ENCODE peak calls at places on chromosomes 16 and 17, in nine cellular contexts. F is HCT116; Z is SJCRH30; I is CD8-positive, alpha-beta T cell; M is GM23338; P is IMR-90; A is testis; E is astrocyte; K is foreskin keratinocyte. G is an unnamed sample.
A peak's percentile ranks its signal among the peaks of the same experiment; 100 is the strongest.

GRCh38 chr16:85673529-85674417 is 15.0 kb downstream of the GINS2 start:
- DNase-seq in P (peak; percentile 75), M (no peak), I (no peak), A (peak; percentile 92), E (peak; percentile 61), K (no peak), Z (no peak), F (no peak), G (peak; percentile 71)

GRCh38 chr17:70552230-70552981 is 383.1 kb downstream of the KCNJ2 start:
- DNase-seq in E (peak; percentile 25), I (no peak), F (peak; percentile 29), A (no peak), Z (peak; percentile 61), K (no peak), P (peak; percentile 49), M (peak; percentile 79), G (peak; percentile 58)

GRCh38 chr17:68807998-68808772 is 147.0 kb downstream of the ABCA8 start:
- DNase-seq in Z (no peak), P (peak; percentile 33), A (no peak), E (peak; percentile 17), K (no peak), F (no peak), I (no peak), M (no peak), G (no peak)

GRCh38 chr16:85306071-85306792 is 194.0 kb upstream of the CIBAR2 start:
- DNase-seq in A (peak; percentile 92), F (peak; percentile 65), I (peak; percentile 87), P (peak; percentile 87), E (peak; percentile 63), K (peak; percentile 38), M (no peak), Z (no peak), G (no peak)

GRCh38 chr16:53456625-53457024 is 22.4 kb downstream of the RBL2 start:
- DNase-seq in M (peak; percentile 3), K (no peak), Z (no peak), F (no peak), P (no peak), E (no peak), A (no peak), I (peak; percentile 58), G (no peak)

GRCh38 chr17:35968520-35969054 is 12.7 kb downstream of the CCL16 start:
- DNase-seq in I (no peak), K (no peak), E (no peak), M (no peak), P (no peak), Z (no peak), F (no peak), A (no peak), G (no peak)

GRCh38 chr16:78551487-78552085 is 452.1 kb downstream of the WWOX start:
- DNase-seq in I (no peak), Z (no peak), A (no peak), K (no peak), F (no peak), P (no peak), M (peak; percentile 71), E (no peak), G (no peak)

GRCh38 chr17:58176200-58176599 is 9.4 kb downstream of the OR4D2 start:
- DNase-seq in M (peak; percentile 40), A (no peak), F (no peak), E (no peak), Z (no peak), I (no peak), K (no peak), P (peak; percentile 25), G (no peak)

GRCh38 chr17:80071116-80071980 is 30.0 kb upstream of the GAA start:
- DNase-seq in F (no peak), Z (no peak), I (no peak), K (no peak), M (no peak), E (peak; percentile 56), P (peak; percentile 40), A (peak; percentile 85), G (no peak)

GRCh38 chr17:51046527-51047384 is 73.9 kb downstream of the SPAG9 start:
- DNase-seq in I (no peak), P (peak; percentile 87), E (peak; percentile 97), M (peak; percentile 95), K (no peak), A (peak; percentile 91), F (no peak), Z (peak; percentile 96), G (peak; percentile 96)

GRCh38 chr17:40311575-40311974 is 2.6 kb downstream of the RARA start:
- DNase-seq in P (no peak), F (no peak), E (no peak), A (no peak), I (no peak), K (no peak), M (no peak), Z (no peak), G (peak; percentile 60)

GRCh38 chr16:84483882-84484565 is 20.4 kb downstream of the MEAK7 start:
- DNase-seq in K (no peak), I (no peak), P (no peak), Z (no peak), M (no peak), E (no peak), F (no peak), A (no peak), G (no peak)

GRCh38 chr17:48715496-48716399 is 6.6 kb downstream of the PRAC1 start:
- DNase-seq in K (no peak), M (no peak), I (no peak), F (no peak), Z (peak; percentile 64), E (no peak), P (no peak), A (no peak), G (no peak)

GRCh38 chr17:36152639-36153120 is 23.8 kb downstream of the TBC1D3B start:
- DNase-seq in K (no peak), A (no peak), E (no peak), F (no peak), M (peak; percentile 3), P (no peak), Z (no peak), I (no peak), G (no peak)

GRCh38 chr17:57993471-57994365 is 5.7 kb upstream of the VEZF1 start:
- DNase-seq in F (no peak), I (no peak), A (no peak), P (no peak), K (no peak), Z (peak; percentile 54), M (no peak), E (no peak), G (no peak)

GRCh38 chr16:14322186-14322585 is 251.1 kb downstream of the MRTFB start:
- DNase-seq in Z (no peak), I (no peak), M (no peak), P (no peak), K (no peak), A (no peak), F (no peak), E (no peak), G (no peak)
- H3K4me1 ChIP-seq in Z (peaks cover 5% of the 10 kb centered on the region), I (no peaks in the 10 kb centered on the region), M (no peaks in the 10 kb centered on the region), P (peaks cover 10% of the 10 kb centered on the region), K (peaks cover 3% of the 10 kb centered on the region), A (peaks cover 25% of the 10 kb centered on the region), F (no peaks in the 10 kb centered on the region), E (no peaks in the 10 kb centered on the region), G (peaks cover 26% of the 10 kb centered on the region)

GRCh38 chr16:70750893-70751467 is 50.0 kb downstream of the VAC14 start:
- DNase-seq in M (no peak), Z (no peak), I (no peak), F (no peak), K (no peak), A (peak; percentile 89), P (peak; percentile 99), E (peak; percentile 97), G (no peak)
- H3K4me1 ChIP-seq in M (peaks cover 9% of the 10 kb centered on the region), Z (peaks cover 34% of the 10 kb centered on the region), I (peaks cover 22% of the 10 kb centered on the region), F (peaks cover 24% of the 10 kb centered on the region), K (peaks cover 10% of the 10 kb centered on the region), A (peaks cover 43% of the 10 kb centered on the region), P (peaks cover 46% of the 10 kb centered on the region), E (peaks cover 61% of the 10 kb centered on the region), G (peaks cover 47% of the 10 kb centered on the region)

DNA sequence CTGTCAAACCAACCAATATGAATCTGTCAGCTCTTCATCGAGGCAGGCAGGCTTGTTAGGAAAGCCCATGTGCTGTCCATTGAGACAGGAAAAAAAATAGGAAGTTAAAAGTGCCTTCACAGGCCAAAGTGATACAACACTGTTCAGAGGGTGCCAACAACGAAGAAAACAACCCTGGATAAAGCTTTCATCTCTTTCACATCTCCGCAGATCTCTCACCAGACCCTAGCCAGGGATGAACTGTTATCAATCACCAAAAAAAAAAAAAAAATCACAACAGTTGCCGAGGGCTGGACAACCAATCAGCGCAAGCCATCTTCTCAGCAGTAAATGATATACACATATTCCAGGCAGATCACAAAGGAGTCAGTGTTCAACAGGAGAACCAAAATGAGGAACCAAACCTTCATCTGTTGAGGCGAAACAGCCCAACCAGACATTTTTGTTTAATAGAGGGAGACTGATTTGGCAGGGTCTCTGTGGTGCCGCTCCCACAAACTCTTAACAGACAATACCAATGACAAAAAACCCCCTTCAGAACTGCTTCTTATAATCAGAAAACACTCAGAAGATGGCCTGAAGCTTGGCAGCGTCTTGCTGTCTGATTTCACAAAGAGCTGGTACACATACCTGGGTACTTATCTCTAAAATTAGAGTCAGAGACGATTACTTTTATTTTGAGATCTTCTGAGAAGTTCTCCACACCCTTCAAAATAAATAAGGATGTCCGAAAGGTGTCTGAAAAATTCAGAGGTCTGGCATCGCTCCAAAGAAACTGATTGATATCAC is 1.9 kb downstream of the MAP3K14 start:
- DNase-seq in F (no peak), E (no peak), P (peak; percentile 46), I (no peak), Z (peak; percentile 24), A (no peak), K (no peak), M (no peak), G (no peak)
- H3K4me1 ChIP-seq in F (peaks cover 79% of the 10 kb centered on the region), E (peaks cover 66% of the 10 kb centered on the region), P (peaks cover 48% of the 10 kb centered on the region), I (peaks cover 76% of the 10 kb centered on the region), Z (peaks cover 31% of the 10 kb centered on the region), A (peaks cover 52% of the 10 kb centered on the region), K (peaks cover 50% of the 10 kb centered on the region), M (peaks cover 25% of the 10 kb centered on the region), G (peaks cover 12% of the 10 kb centered on the region)

GRCh38 chr16:87367556-87367955 is 16.0 kb downstream of the FBXO31 start:
- DNase-seq in Z (no peak), P (no peak), E (no peak), M (no peak), F (no peak), I (no peak), A (no peak), K (no peak), G (no peak)

GRCh38 chr16:87368029-87368765 is 15.4 kb downstream of the FBXO31 start:
- DNase-seq in M (no peak), E (no peak), I (no peak), P (no peak), F (no peak), Z (no peak), A (no peak), K (no peak), G (no peak)

GRCh38 chr16:87365021-87365713 is 18.4 kb downstream of the FBXO31 start:
- DNase-seq in K (no peak), E (no peak), I (no peak), A (no peak), Z (no peak), M (no peak), F (no peak), P (no peak), G (no peak)

GRCh38 chr16:87366288-87366687 is 17.3 kb downstream of the FBXO31 start:
- DNase-seq in E (no peak), A (no peak), M (no peak), P (no peak), I (no peak), K (no peak), Z (no peak), F (no peak), G (no peak)

DNA sequence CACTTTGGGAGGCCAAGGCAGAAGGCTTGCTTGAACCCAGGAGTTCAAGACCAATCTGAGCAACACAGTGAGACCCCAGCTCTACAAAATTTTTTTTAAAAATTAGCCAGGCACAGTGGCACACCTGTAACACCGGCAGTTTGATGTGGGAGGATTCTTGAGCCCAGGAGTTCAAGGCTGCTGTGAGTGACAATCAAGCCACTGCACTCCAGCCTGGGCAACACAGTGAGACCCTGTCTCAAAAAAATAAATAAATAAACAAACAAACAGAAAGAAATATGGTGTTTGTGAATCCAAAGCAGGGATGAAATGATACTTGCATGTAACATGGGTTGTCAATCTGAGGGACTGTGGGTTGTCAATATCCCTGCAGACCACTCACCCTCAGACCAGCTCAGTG is 16.6 kb downstream of the FBXO31 start:
- DNase-seq in F (no peak), A (no peak), E (no peak), M (no peak), I (no peak), Z (no peak), K (no peak), P (no peak), G (no peak)
- H3K4me1 ChIP-seq in F (peaks cover 7% of the 10 kb centered on the region), A (peaks cover 14% of the 10 kb centered on the region), E (no peaks in the 10 kb centered on the region), M (no peaks in the 10 kb centered on the region), I (peaks cover 4% of the 10 kb centered on the region), Z (peaks cover 9% of the 10 kb centered on the region), K (no peaks in the 10 kb centered on the region), P (peaks cover 8% of the 10 kb centered on the region), G (no peaks in the 10 kb centered on the region)